ENCODE peak calls at places on chromosomes 3 and 15, in seven cellular contexts. U is IMR-90, E is fibroblast of villous mesenchyme, Q is transverse colon, M is A549, H is sigmoid colon, P is tibial nerve. C is an unnamed sample.

GRCh38 chr15:85831415-85832113 is 36.8 kb upstream of the KLHL25 start:
- DNase-seq in U (peak; percentile 48), E (peak; percentile 65), Q (peak; percentile 73), M (peak; percentile 54), H (peak; percentile 80), P (peak; percentile 82), C (peak; percentile 80)

GRCh38 chr3:64332461-64333350 is 107.4 kb upstream of the PRICKLE2 start:
- DNase-seq in U (peak; percentile 71), E (peak; percentile 65), Q (no peak), M (no peak), H (no peak), P (no peak), C (no peak)

GRCh38 chr3:185362850-185363661 is at the start of gene MAP3K13:
- DNase-seq in U (peak; percentile 94), E (peak; percentile 83), Q (peak; percentile 72), M (peak; percentile 79), H (peak; percentile 93), P (peak; percentile 77), C (peak; percentile 93)

GRCh38 chr15:58221591-58222241 is 83.5 kb downstream of the AQP9 start:
- DNase-seq in U (peak; percentile 21), E (no peak), Q (peak; percentile 18), M (peak; percentile 72), H (no peak), P (no peak), C (peak; percentile 13)

GRCh38 chr15:63842626-63843025 is 8.9 kb upstream of the HERC1 start:
- DNase-seq in U (no peak), E (no peak), Q (no peak), M (no peak), H (no peak), P (no peak), C (no peak)

GRCh38 chr3:30408105-30408557 is 198.3 kb upstream of the TGFBR2 start:
- DNase-seq in U (peak; percentile 61), E (no peak), Q (no peak), M (no peak), H (no peak), P (no peak), C (no peak)

GRCh38 chr15:87955284-87955909 is 301.1 kb downstream of the NTRK3 start:
- DNase-seq in U (no peak), E (no peak), Q (no peak), M (no peak), H (no peak), P (no peak), C (no peak)

GRCh38 chr15:53447742-53448141 is 311.7 kb downstream of the WDR72 start:
- DNase-seq in U (no peak), E (no peak), Q (no peak), M (no peak), H (no peak), P (no peak), C (no peak)

GRCh38 chr3:154018100-154018696 is 103.0 kb upstream of the ARHGEF26 start:
- DNase-seq in U (peak; percentile 18), E (peak; percentile 15), Q (peak; percentile 19), M (peak; percentile 11), H (no peak), P (no peak), C (peak; percentile 43)

GRCh38 chr15:89495638-89496145 is 691 bp downstream of the RHCG start:
- DNase-seq in U (no peak), E (no peak), Q (no peak), M (no peak), H (no peak), P (no peak), C (no peak)

GRCh38 chr15:92034227-92034626 is 180.7 kb downstream of the SLCO3A1 start:
- DNase-seq in U (no peak), E (no peak), Q (no peak), M (no peak), H (no peak), P (no peak), C (no peak)

GRCh38 chr15:63805993-63806980 is 27.5 kb downstream of the HERC1 start:
- DNase-seq in U (peak; percentile 11), E (no peak), Q (no peak), M (no peak), H (no peak), P (no peak), C (no peak)

GRCh38 chr3:167346171-167346570 is 33.9 kb downstream of the ZBBX start:
- DNase-seq in U (no peak), E (no peak), Q (no peak), M (no peak), H (no peak), P (no peak), C (no peak)

DNA sequence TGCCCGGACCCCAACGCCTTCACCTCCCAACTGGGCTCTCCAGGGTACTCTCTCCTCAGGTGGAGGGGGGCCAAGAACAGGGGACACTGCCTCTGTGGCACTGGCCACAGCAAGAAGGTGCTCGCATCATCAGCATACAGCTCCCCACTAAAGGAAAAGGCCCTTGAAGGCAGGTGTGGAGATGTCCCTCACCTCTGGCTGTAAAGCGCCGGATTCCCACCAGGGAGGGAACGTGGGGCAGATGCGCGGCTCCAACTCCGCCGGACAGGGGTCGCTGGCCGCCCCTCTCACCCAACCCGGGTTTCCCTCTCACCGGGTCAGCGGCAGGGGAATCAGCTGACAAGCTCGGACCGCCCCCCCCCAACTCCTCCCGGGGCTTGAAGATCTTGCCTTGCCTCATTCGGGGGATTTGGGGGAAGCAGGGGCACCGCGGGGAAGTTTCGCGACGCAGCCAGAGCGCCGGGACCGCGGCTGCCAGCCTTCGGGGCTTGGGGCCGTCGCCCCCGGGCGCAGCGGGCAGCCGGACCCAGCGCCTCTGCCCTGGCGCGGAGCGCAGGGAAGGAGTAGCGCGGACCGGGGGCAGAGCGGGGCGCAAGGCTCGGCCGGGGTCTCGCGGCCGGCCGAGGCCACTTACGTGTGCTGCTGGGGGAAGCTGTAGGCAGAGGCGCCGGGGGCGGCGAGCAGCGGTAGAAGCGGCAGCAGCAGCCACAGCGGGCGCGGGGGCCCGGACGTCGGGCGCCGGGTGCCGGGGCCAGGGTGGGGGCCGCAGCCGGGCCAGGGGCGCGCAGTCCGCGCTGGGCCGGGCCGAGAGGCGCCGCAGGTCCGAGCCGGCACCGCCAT is 630 bp downstream of the CACNA2D2 start:
- DNase-seq in U (no peak), E (no peak), Q (no peak), M (no peak), H (no peak), P (no peak), C (peak; percentile 54)
- H3K4me3 ChIP-seq in U (no peak overlapping the region), E (no peak overlapping the region), Q (peak overlapping the region; percentile 69), M (peak overlapping the region; percentile 67), H (peak overlapping the region; percentile 63), P (peak overlapping the region; percentile 30), C (peak overlapping the region; percentile 90)

GRCh38 chr3:187987162-187987561 is 166.8 kb upstream of the LPP start:
- DNase-seq in U (no peak), E (no peak), Q (no peak), M (no peak), H (no peak), P (no peak), C (no peak)
- H3K4me3 ChIP-seq in U (no peak overlapping the region), E (no peak overlapping the region), Q (no peak overlapping the region), M (no peak overlapping the region), H (no peak overlapping the region), P (no peak overlapping the region), C (no peak overlapping the region)

GRCh38 chr15:90903733-90904536 is 833 bp downstream of the MAN2A2 start:
- DNase-seq in U (no peak), E (no peak), Q (peak; percentile 45), M (peak; percentile 46), H (no peak), P (no peak), C (peak; percentile 59)
- H3K4me3 ChIP-seq in U (peak overlapping the region; percentile 56), E (peak overlapping the region; percentile 83), Q (peak overlapping the region; percentile 74), M (peak overlapping the region; percentile 81), H (peak overlapping the region; percentile 78), P (peak overlapping the region; percentile 64), C (peak overlapping the region; percentile 87)

DNA sequence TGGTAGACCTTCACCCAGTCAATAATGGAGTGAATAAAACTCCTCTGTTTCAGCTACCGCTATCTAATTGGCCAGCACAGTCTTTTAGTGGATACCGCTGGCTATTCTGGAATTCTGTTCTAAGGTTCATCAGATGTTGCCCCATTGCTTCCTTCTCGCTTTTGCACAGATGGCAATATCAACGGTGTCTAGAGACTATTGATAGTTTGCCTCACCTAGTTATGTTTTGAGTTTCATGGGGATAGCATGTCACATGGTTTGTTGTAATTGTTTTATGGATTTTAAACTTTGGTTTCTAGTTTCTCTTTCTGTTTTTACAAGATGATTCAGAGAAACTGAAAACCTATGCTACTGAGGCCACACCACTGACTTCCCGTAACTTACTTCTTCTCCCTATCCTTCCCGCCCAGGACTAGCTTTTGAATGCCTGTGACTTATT is 2.0 kb downstream of the XRN1 start:
- DNase-seq in U (peak; percentile 53), E (peak; percentile 71), Q (peak; percentile 31), M (no peak), H (no peak), P (no peak), C (no peak)
- H3K4me3 ChIP-seq in U (no peak overlapping the region), E (peak overlapping the region; percentile 99), Q (peak overlapping the region; percentile 86), M (no peak overlapping the region), H (peak overlapping the region; percentile 80), P (no peak overlapping the region), C (peak overlapping the region; percentile 99)

C was measured in cardiac muscle cell.